ENCODE peak calls at places on chromosomes 6 and 20, in seven cellular contexts. One of them, this sample, is unnamed.
A peak's percentile ranks its signal among the peaks of the same experiment; 100 is the strongest.

GRCh38 chr6:135909737-135910387 is 58.4 kb downstream of the PDE7B start:
- DNase-seq in CD8-positive, alpha-beta T cell: peak; percentile 59
- DNase-seq in PC-3: peak; percentile 74
- DNase-seq in mammary epithelial cell: peak; percentile 54
- DNase-seq in IMR-90: peak; percentile 36
- DNase-seq in cardiac muscle cell: peak; percentile 69
- DNase-seq in A549: peak; percentile 51
- DNase-seq in this sample: no peak

GRCh38 chr6:37130704-37131103 is 39.2 kb upstream of the PIM1 start:
- DNase-seq in CD8-positive, alpha-beta T cell: no peak
- DNase-seq in PC-3: peak; percentile 50
- DNase-seq in mammary epithelial cell: peak; percentile 60
- DNase-seq in IMR-90: peak; percentile 56
- DNase-seq in cardiac muscle cell: no peak
- DNase-seq in A549: peak; percentile 72
- DNase-seq in this sample: peak; percentile 82

GRCh38 chr6:73309784-73310502 is 44.1 kb downstream of the DPPA5 start:
- DNase-seq in CD8-positive, alpha-beta T cell: peak; percentile 32
- DNase-seq in PC-3: peak; percentile 59
- DNase-seq in mammary epithelial cell: peak; percentile 63
- DNase-seq in IMR-90: peak; percentile 52
- DNase-seq in cardiac muscle cell: peak; percentile 69
- DNase-seq in A549: peak; percentile 67
- DNase-seq in this sample: peak; percentile 71

GRCh38 chr6:116390571-116390970 is 19.8 kb downstream of the DSE start:
- DNase-seq in CD8-positive, alpha-beta T cell: no peak
- DNase-seq in PC-3: no peak
- DNase-seq in mammary epithelial cell: no peak
- DNase-seq in IMR-90: no peak
- DNase-seq in cardiac muscle cell: no peak
- DNase-seq in A549: no peak
- DNase-seq in this sample: no peak

GRCh38 chr6:32942555-32942954 is 1.7 kb upstream of the HLA-DMB start:
- DNase-seq in CD8-positive, alpha-beta T cell: no peak
- DNase-seq in PC-3: no peak
- DNase-seq in mammary epithelial cell: no peak
- DNase-seq in IMR-90: no peak
- DNase-seq in cardiac muscle cell: no peak
- DNase-seq in A549: no peak
- DNase-seq in this sample: no peak

GRCh38 chr20:59016795-59017492 is 2.3 kb upstream of the TUBB1 start:
- DNase-seq in CD8-positive, alpha-beta T cell: no peak
- DNase-seq in PC-3: peak; percentile 58
- DNase-seq in mammary epithelial cell: no peak
- DNase-seq in IMR-90: no peak
- DNase-seq in cardiac muscle cell: no peak
- DNase-seq in A549: no peak
- DNase-seq in this sample: no peak

GRCh38 chr20:32510601-32511357 is 74.4 kb downstream of the NOL4L start:
- DNase-seq in CD8-positive, alpha-beta T cell: peak; percentile 36
- DNase-seq in PC-3: no peak
- DNase-seq in mammary epithelial cell: peak; percentile 55
- DNase-seq in IMR-90: no peak
- DNase-seq in cardiac muscle cell: peak; percentile 45
- DNase-seq in A549: no peak
- DNase-seq in this sample: no peak

GRCh38 chr6:144353871-144354314 is 68.8 kb downstream of the UTRN start:
- DNase-seq in CD8-positive, alpha-beta T cell: peak; percentile 57
- DNase-seq in PC-3: no peak
- DNase-seq in mammary epithelial cell: no peak
- DNase-seq in IMR-90: no peak
- DNase-seq in cardiac muscle cell: no peak
- DNase-seq in A549: no peak
- DNase-seq in this sample: no peak

GRCh38 chr6:57262901-57263694 is 41.0 kb upstream of the RAB23 start:
- DNase-seq in CD8-positive, alpha-beta T cell: no peak
- DNase-seq in PC-3: peak; percentile 78
- DNase-seq in mammary epithelial cell: peak; percentile 49
- DNase-seq in IMR-90: peak; percentile 98
- DNase-seq in cardiac muscle cell: no peak
- DNase-seq in A549: no peak
- DNase-seq in this sample: peak; percentile 78

GRCh38 chr20:9989066-9989724 is 45.6 kb upstream of the ANKEF1 start:
- DNase-seq in CD8-positive, alpha-beta T cell: no peak
- DNase-seq in PC-3: no peak
- DNase-seq in mammary epithelial cell: peak; percentile 56
- DNase-seq in IMR-90: peak; percentile 53
- DNase-seq in cardiac muscle cell: no peak
- DNase-seq in A549: no peak
- DNase-seq in this sample: no peak

GRCh38 chr6:150491131-150491795 is 108.4 kb upstream of the PLEKHG1 start:
- DNase-seq in CD8-positive, alpha-beta T cell: no peak
- DNase-seq in PC-3: peak; percentile 87
- DNase-seq in mammary epithelial cell: peak; percentile 93
- DNase-seq in IMR-90: no peak
- DNase-seq in cardiac muscle cell: no peak
- DNase-seq in A549: no peak
- DNase-seq in this sample: no peak

GRCh38 chr20:63032861-63033634 is 26.3 kb upstream of the BHLHE23 start:
- DNase-seq in CD8-positive, alpha-beta T cell: peak; percentile 21
- DNase-seq in PC-3: no peak
- DNase-seq in mammary epithelial cell: no peak
- DNase-seq in IMR-90: no peak
- DNase-seq in cardiac muscle cell: peak; percentile 31
- DNase-seq in A549: no peak
- DNase-seq in this sample: peak; percentile 40
- H3K4me1 ChIP-seq in CD8-positive, alpha-beta T cell: peaks cover 18% of the 10 kb centered on the region
- H3K4me1 ChIP-seq in PC-3: no peaks in the 10 kb centered on the region
- H3K4me1 ChIP-seq in mammary epithelial cell: no peaks in the 10 kb centered on the region
- H3K4me1 ChIP-seq in IMR-90: no peaks in the 10 kb centered on the region
- H3K4me1 ChIP-seq in cardiac muscle cell: no peaks in the 10 kb centered on the region
- H3K4me1 ChIP-seq in A549: peaks cover 2% of the 10 kb centered on the region
- H3K4me1 ChIP-seq in this sample: no peaks in the 10 kb centered on the region

GRCh38 chr20:14643146-14643545 is 305.7 kb upstream of the FLRT3 start:
- DNase-seq in CD8-positive, alpha-beta T cell: no peak
- DNase-seq in PC-3: no peak
- DNase-seq in mammary epithelial cell: no peak
- DNase-seq in IMR-90: no peak
- DNase-seq in cardiac muscle cell: no peak
- DNase-seq in A549: no peak
- DNase-seq in this sample: no peak
- H3K27ac ChIP-seq in CD8-positive, alpha-beta T cell: no peak overlapping the region
- H3K27ac ChIP-seq in PC-3: no peak overlapping the region
- H3K27ac ChIP-seq in mammary epithelial cell: no peak overlapping the region
- H3K27ac ChIP-seq in IMR-90: no peak overlapping the region
- H3K27ac ChIP-seq in cardiac muscle cell: no peak overlapping the region
- H3K27ac ChIP-seq in A549: no peak overlapping the region
- H3K27ac ChIP-seq in this sample: no peak overlapping the region

DNA sequence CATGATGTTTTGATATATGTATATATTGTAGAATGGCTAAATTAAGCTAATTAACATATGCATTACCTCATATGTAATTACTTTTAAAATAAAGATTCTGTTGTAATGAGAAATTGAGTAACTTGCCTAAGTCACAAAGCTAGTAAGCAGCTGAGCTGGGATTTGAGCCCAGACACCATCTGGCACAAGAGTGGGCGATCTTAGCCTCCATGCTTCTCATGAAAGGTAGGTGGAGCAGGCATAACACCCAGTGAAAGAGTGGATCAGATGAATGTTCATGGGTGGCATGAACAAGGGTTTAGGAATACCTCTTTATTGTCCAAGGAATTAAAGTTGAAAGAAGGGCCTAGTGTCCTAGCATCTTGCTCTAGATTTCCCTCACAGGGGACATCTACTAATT is 365.4 kb downstream of the TFAP2B start:
- DNase-seq in CD8-positive, alpha-beta T cell: no peak
- DNase-seq in PC-3: no peak
- DNase-seq in mammary epithelial cell: no peak
- DNase-seq in IMR-90: no peak
- DNase-seq in cardiac muscle cell: no peak
- DNase-seq in A549: no peak
- DNase-seq in this sample: no peak
- H3K4me1 ChIP-seq in CD8-positive, alpha-beta T cell: no peaks in the 10 kb centered on the region
- H3K4me1 ChIP-seq in PC-3: no peaks in the 10 kb centered on the region
- H3K4me1 ChIP-seq in mammary epithelial cell: no peaks in the 10 kb centered on the region
- H3K4me1 ChIP-seq in IMR-90: no peaks in the 10 kb centered on the region
- H3K4me1 ChIP-seq in cardiac muscle cell: peaks cover 8% of the 10 kb centered on the region
- H3K4me1 ChIP-seq in A549: no peaks in the 10 kb centered on the region
- H3K4me1 ChIP-seq in this sample: no peaks in the 10 kb centered on the region

GRCh38 chr6:53797304-53797703 is 2.5 kb downstream of the LRRC1 start:
- DNase-seq in CD8-positive, alpha-beta T cell: no peak
- DNase-seq in PC-3: no peak
- DNase-seq in mammary epithelial cell: no peak
- DNase-seq in IMR-90: no peak
- DNase-seq in cardiac muscle cell: no peak
- DNase-seq in A549: no peak
- DNase-seq in this sample: no peak
- H3K27ac ChIP-seq in CD8-positive, alpha-beta T cell: no peak overlapping the region
- H3K27ac ChIP-seq in PC-3: no peak overlapping the region
- H3K27ac ChIP-seq in mammary epithelial cell: no peak overlapping the region
- H3K27ac ChIP-seq in IMR-90: no peak overlapping the region
- H3K27ac ChIP-seq in cardiac muscle cell: no peak overlapping the region
- H3K27ac ChIP-seq in A549: no peak overlapping the region
- H3K27ac ChIP-seq in this sample: peak overlapping the region; percentile 89

GRCh38 chr6:164208371-164208770 is 793.9 kb downstream of the QKI start:
- DNase-seq in CD8-positive, alpha-beta T cell: no peak
- DNase-seq in PC-3: no peak
- DNase-seq in mammary epithelial cell: no peak
- DNase-seq in IMR-90: no peak
- DNase-seq in cardiac muscle cell: no peak
- DNase-seq in A549: no peak
- DNase-seq in this sample: no peak
- H3K4me1 ChIP-seq in CD8-positive, alpha-beta T cell: no peaks in the 10 kb centered on the region
- H3K4me1 ChIP-seq in PC-3: no peaks in the 10 kb centered on the region
- H3K4me1 ChIP-seq in mammary epithelial cell: no peaks in the 10 kb centered on the region
- H3K4me1 ChIP-seq in IMR-90: no peaks in the 10 kb centered on the region
- H3K4me1 ChIP-seq in cardiac muscle cell: no peaks in the 10 kb centered on the region
- H3K4me1 ChIP-seq in A549: no peaks in the 10 kb centered on the region
- H3K4me1 ChIP-seq in this sample: no peaks in the 10 kb centered on the region

DNA sequence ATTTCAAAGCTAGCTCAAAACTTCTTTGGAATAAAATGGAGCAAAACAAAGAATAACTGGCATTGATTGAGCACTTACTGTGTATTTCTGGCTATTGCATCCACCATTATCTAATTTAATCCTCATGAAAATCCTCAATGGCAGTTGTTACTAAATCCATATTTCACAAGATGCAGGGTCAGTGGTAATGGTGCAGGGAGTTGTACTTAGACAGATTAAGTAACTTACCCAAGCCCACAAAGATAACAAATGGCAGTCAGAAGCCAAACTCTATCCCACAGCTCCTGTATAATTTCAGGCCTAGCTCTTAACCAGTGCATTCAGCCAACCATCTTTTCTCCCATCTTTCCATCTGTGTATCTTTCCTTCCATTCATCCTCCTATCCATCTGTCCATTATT is 29.4 kb upstream of the SSTR4 start:
- DNase-seq in CD8-positive, alpha-beta T cell: no peak
- DNase-seq in PC-3: no peak
- DNase-seq in mammary epithelial cell: no peak
- DNase-seq in IMR-90: no peak
- DNase-seq in cardiac muscle cell: no peak
- DNase-seq in A549: no peak
- DNase-seq in this sample: no peak
- H3K27ac ChIP-seq in CD8-positive, alpha-beta T cell: no peak overlapping the region
- H3K27ac ChIP-seq in PC-3: no peak overlapping the region
- H3K27ac ChIP-seq in mammary epithelial cell: no peak overlapping the region
- H3K27ac ChIP-seq in IMR-90: no peak overlapping the region
- H3K27ac ChIP-seq in cardiac muscle cell: no peak overlapping the region
- H3K27ac ChIP-seq in A549: peak overlapping the region; percentile 47
- H3K27ac ChIP-seq in this sample: no peak overlapping the region

GRCh38 chr20:37521091-37521771 is at the start of gene NNAT:
- DNase-seq in CD8-positive, alpha-beta T cell: no peak
- DNase-seq in PC-3: no peak
- DNase-seq in mammary epithelial cell: no peak
- DNase-seq in IMR-90: no peak
- DNase-seq in cardiac muscle cell: no peak
- DNase-seq in A549: no peak
- DNase-seq in this sample: no peak

GRCh38 chr20:37524859-37525708 is 2.6 kb downstream of the BLCAP start:
- DNase-seq in CD8-positive, alpha-beta T cell: peak; percentile 33
- DNase-seq in PC-3: peak; percentile 74
- DNase-seq in mammary epithelial cell: peak; percentile 97
- DNase-seq in IMR-90: peak; percentile 21
- DNase-seq in cardiac muscle cell: no peak
- DNase-seq in A549: no peak
- DNase-seq in this sample: no peak

GRCh38 chr20:37524221-37524700 is 3.2 kb downstream of the NNAT start:
- DNase-seq in CD8-positive, alpha-beta T cell: no peak
- DNase-seq in PC-3: no peak
- DNase-seq in mammary epithelial cell: peak; percentile 28
- DNase-seq in IMR-90: no peak
- DNase-seq in cardiac muscle cell: no peak
- DNase-seq in A549: no peak
- DNase-seq in this sample: peak; percentile 32

GRCh38 chr20:37522258-37523011 is 1.4 kb downstream of the NNAT start:
- DNase-seq in CD8-positive, alpha-beta T cell: no peak
- DNase-seq in PC-3: no peak
- DNase-seq in mammary epithelial cell: peak; percentile 81
- DNase-seq in IMR-90: peak; percentile 35
- DNase-seq in cardiac muscle cell: peak; percentile 56
- DNase-seq in A549: no peak
- DNase-seq in this sample: no peak

DNA sequence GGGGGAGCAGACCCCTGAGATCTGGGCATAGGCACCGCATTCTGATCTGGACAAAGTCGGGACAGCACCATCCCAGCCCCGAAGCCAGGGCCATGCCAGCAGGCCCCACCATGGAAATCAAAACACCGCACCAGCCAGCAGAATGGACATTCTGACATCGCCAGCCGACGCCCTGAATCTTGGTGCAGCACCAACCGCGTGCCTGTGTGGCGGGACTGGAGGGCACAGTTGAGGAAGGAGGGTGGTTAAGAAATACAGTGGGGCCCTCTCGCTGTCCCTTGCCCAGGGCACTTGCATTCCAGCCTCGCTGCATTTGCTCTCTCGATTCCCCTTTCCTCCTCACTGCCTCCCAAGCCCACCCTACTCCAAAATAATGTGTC is 2.0 kb downstream of the NNAT start:
- DNase-seq in CD8-positive, alpha-beta T cell: no peak
- DNase-seq in PC-3: no peak
- DNase-seq in mammary epithelial cell: no peak
- DNase-seq in IMR-90: no peak
- DNase-seq in cardiac muscle cell: no peak
- DNase-seq in A549: no peak
- DNase-seq in this sample: no peak
- H3K4me1 ChIP-seq in CD8-positive, alpha-beta T cell: peaks cover 38% of the 10 kb centered on the region
- H3K4me1 ChIP-seq in PC-3: peaks cover 24% of the 10 kb centered on the region
- H3K4me1 ChIP-seq in mammary epithelial cell: peaks cover 55% of the 10 kb centered on the region
- H3K4me1 ChIP-seq in IMR-90: peaks cover 23% of the 10 kb centered on the region
- H3K4me1 ChIP-seq in cardiac muscle cell: peaks cover 30% of the 10 kb centered on the region
- H3K4me1 ChIP-seq in A549: peaks cover 26% of the 10 kb centered on the region
- H3K4me1 ChIP-seq in this sample: peaks cover 59% of the 10 kb centered on the region

DNA sequence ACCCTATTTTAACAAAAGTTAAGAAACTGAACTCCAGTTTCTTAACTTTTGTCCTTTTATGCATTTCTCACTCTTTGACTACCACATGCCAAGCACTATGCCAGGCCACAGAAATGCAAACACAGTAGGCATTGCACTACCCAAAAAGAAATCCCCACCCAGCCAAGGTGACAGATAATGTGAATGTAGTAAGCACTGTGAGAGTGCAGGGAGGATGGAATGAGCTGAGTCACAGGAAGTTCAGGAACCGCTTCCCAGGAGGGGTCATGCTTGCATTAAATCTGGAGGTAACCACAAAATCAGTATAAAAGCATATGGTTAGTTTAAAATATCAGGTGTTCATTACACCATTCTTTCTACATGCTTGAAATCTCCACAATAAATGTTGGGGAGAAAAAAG is 20.1 kb upstream of the FAM83C start:
- DNase-seq in CD8-positive, alpha-beta T cell: no peak
- DNase-seq in PC-3: peak; percentile 98
- DNase-seq in mammary epithelial cell: peak; percentile 93
- DNase-seq in IMR-90: peak; percentile 96
- DNase-seq in cardiac muscle cell: no peak
- DNase-seq in A549: peak; percentile 82
- DNase-seq in this sample: no peak
- H3K27ac ChIP-seq in CD8-positive, alpha-beta T cell: no peak overlapping the region
- H3K27ac ChIP-seq in PC-3: peak overlapping the region; percentile 91
- H3K27ac ChIP-seq in mammary epithelial cell: peak overlapping the region; percentile 85
- H3K27ac ChIP-seq in IMR-90: no peak overlapping the region
- H3K27ac ChIP-seq in cardiac muscle cell: no peak overlapping the region
- H3K27ac ChIP-seq in A549: peak overlapping the region; percentile 95
- H3K27ac ChIP-seq in this sample: no peak overlapping the region